ENCODE peak calls at places on chromosome X, in five cellular contexts. One of them, this sample, is unnamed.

GRCh38 chrX:1488141-1488540 is 35.4 kb upstream of the ASMTL start:
- DNase-seq in fibroblast of lung: no peak
- DNase-seq in heart right ventricle: no peak
- DNase-seq in thoracic aorta: no peak
- DNase-seq in ascending aorta: peak; percentile 22
- DNase-seq in this sample: no peak

GRCh38 chrX:17738002-17738713 is 865 bp downstream of the SCML1 start:
- DNase-seq in fibroblast of lung: peak; percentile 12
- DNase-seq in heart right ventricle: peak; percentile 17
- DNase-seq in thoracic aorta: no peak
- DNase-seq in ascending aorta: peak; percentile 75
- DNase-seq in this sample: no peak

GRCh38 chrX:133448512-133449076 is 33.3 kb upstream of the GPC4 start:
- DNase-seq in fibroblast of lung: no peak
- DNase-seq in heart right ventricle: no peak
- DNase-seq in thoracic aorta: no peak
- DNase-seq in ascending aorta: no peak
- DNase-seq in this sample: peak; percentile 19

GRCh38 chrX:104347860-104348259 is 93.1 kb upstream of the ESX1 start:
- DNase-seq in fibroblast of lung: no peak
- DNase-seq in heart right ventricle: no peak
- DNase-seq in thoracic aorta: no peak
- DNase-seq in ascending aorta: no peak
- DNase-seq in this sample: no peak

GRCh38 chrX:71158603-71159002 is 14.0 kb downstream of the NLGN3 start:
- DNase-seq in fibroblast of lung: no peak
- DNase-seq in heart right ventricle: no peak
- DNase-seq in thoracic aorta: no peak
- DNase-seq in ascending aorta: no peak
- DNase-seq in this sample: no peak

GRCh38 chrX:24149346-24150050 is at the start of gene ZFX:
- DNase-seq in fibroblast of lung: peak; percentile 61
- DNase-seq in heart right ventricle: peak; percentile 69
- DNase-seq in thoracic aorta: no peak
- DNase-seq in ascending aorta: peak; percentile 85
- DNase-seq in this sample: no peak

GRCh38 chrX:129653181-129653984 is 1.4 kb downstream of the APLN start:
- DNase-seq in fibroblast of lung: no peak
- DNase-seq in heart right ventricle: peak; percentile 30
- DNase-seq in thoracic aorta: no peak
- DNase-seq in ascending aorta: peak; percentile 67
- DNase-seq in this sample: no peak

GRCh38 chrX:44844204-44844603 is 383 bp downstream of the DUSP21 start:
- DNase-seq in fibroblast of lung: no peak
- DNase-seq in heart right ventricle: no peak
- DNase-seq in thoracic aorta: no peak
- DNase-seq in ascending aorta: no peak
- DNase-seq in this sample: no peak

GRCh38 chrX:46757593-46757992 is 1.3 kb downstream of the SLC9A7 start:
- DNase-seq in fibroblast of lung: peak; percentile 23
- DNase-seq in heart right ventricle: no peak
- DNase-seq in thoracic aorta: no peak
- DNase-seq in ascending aorta: no peak
- DNase-seq in this sample: no peak
- H3K4me3 ChIP-seq in fibroblast of lung: peak overlapping the region; percentile 51
- H3K4me3 ChIP-seq in heart right ventricle: no peak overlapping the region
- H3K4me3 ChIP-seq in thoracic aorta: peak overlapping the region; percentile 71
- H3K4me3 ChIP-seq in ascending aorta: peak overlapping the region; percentile 59
- H3K4me3 ChIP-seq in this sample: peak overlapping the region; percentile 59

GRCh38 chrX:154021131-154021611 is 1.5 kb upstream of the IRAK1 start:
- DNase-seq in fibroblast of lung: peak; percentile 46
- DNase-seq in heart right ventricle: no peak
- DNase-seq in thoracic aorta: no peak
- DNase-seq in ascending aorta: no peak
- DNase-seq in this sample: no peak
- H3K4me3 ChIP-seq in fibroblast of lung: no peak overlapping the region
- H3K4me3 ChIP-seq in heart right ventricle: no peak overlapping the region
- H3K4me3 ChIP-seq in thoracic aorta: no peak overlapping the region
- H3K4me3 ChIP-seq in ascending aorta: no peak overlapping the region
- H3K4me3 ChIP-seq in this sample: no peak overlapping the region

GRCh38 chrX:150854856-150855255 is 43.6 kb downstream of the CD99L2 start:
- DNase-seq in fibroblast of lung: no peak
- DNase-seq in heart right ventricle: no peak
- DNase-seq in thoracic aorta: no peak
- DNase-seq in ascending aorta: no peak
- DNase-seq in this sample: no peak

GRCh38 chrX:150856101-150856500 is 42.4 kb downstream of the CD99L2 start:
- DNase-seq in fibroblast of lung: no peak
- DNase-seq in heart right ventricle: no peak
- DNase-seq in thoracic aorta: no peak
- DNase-seq in ascending aorta: no peak
- DNase-seq in this sample: no peak

GRCh38 chrX:150856785-150857184 is 41.7 kb downstream of the CD99L2 start:
- DNase-seq in fibroblast of lung: no peak
- DNase-seq in heart right ventricle: no peak
- DNase-seq in thoracic aorta: no peak
- DNase-seq in ascending aorta: no peak
- DNase-seq in this sample: no peak

GRCh38 chrX:150863191-150863590 is 35.3 kb downstream of the CD99L2 start:
- DNase-seq in fibroblast of lung: no peak
- DNase-seq in heart right ventricle: no peak
- DNase-seq in thoracic aorta: no peak
- DNase-seq in ascending aorta: no peak
- DNase-seq in this sample: no peak

GRCh38 chrX:150857453-150857852 is 41.0 kb downstream of the CD99L2 start:
- DNase-seq in fibroblast of lung: no peak
- DNase-seq in heart right ventricle: no peak
- DNase-seq in thoracic aorta: no peak
- DNase-seq in ascending aorta: no peak
- DNase-seq in this sample: no peak
- H3K4me3 ChIP-seq in fibroblast of lung: no peak overlapping the region
- H3K4me3 ChIP-seq in heart right ventricle: no peak overlapping the region
- H3K4me3 ChIP-seq in thoracic aorta: no peak overlapping the region
- H3K4me3 ChIP-seq in ascending aorta: no peak overlapping the region
- H3K4me3 ChIP-seq in this sample: no peak overlapping the region

GRCh38 chrX:40266490-40267333 is 169.0 kb upstream of the BCOR start:
- DNase-seq in fibroblast of lung: peak; percentile 63
- DNase-seq in heart right ventricle: peak; percentile 70
- DNase-seq in thoracic aorta: no peak
- DNase-seq in ascending aorta: peak; percentile 79
- DNase-seq in this sample: no peak
- H3K4me3 ChIP-seq in fibroblast of lung: peak overlapping the region; percentile 41
- H3K4me3 ChIP-seq in heart right ventricle: peak overlapping the region; percentile 32
- H3K4me3 ChIP-seq in thoracic aorta: peak overlapping the region; percentile 69
- H3K4me3 ChIP-seq in ascending aorta: peak overlapping the region; percentile 52
- H3K4me3 ChIP-seq in this sample: peak overlapping the region; percentile 45

DNA sequence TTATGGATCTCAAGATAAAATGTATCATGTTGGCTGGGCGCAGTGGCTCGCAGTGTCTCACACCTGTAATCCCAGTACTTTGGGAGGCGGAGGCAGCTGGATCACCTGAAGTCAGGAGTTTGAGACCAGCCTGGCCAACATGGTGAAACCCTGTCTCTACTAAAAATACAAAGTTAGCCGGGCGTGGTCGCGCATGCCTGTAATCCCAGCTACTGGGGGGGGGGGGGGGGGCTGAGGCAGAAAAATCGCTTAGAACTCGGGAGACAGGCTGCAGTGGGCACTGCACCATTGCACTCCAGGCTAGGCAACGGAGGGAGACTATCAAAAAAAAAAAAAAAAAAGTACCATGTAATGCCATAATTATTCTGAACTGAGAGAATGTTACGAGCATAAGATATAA is 2.1 kb downstream of the RBMX start:
- DNase-seq in fibroblast of lung: no peak
- DNase-seq in heart right ventricle: no peak
- DNase-seq in thoracic aorta: no peak
- DNase-seq in ascending aorta: no peak
- DNase-seq in this sample: no peak
- H3K4me3 ChIP-seq in fibroblast of lung: peak overlapping the region; percentile 56
- H3K4me3 ChIP-seq in heart right ventricle: peak overlapping the region; percentile 84
- H3K4me3 ChIP-seq in thoracic aorta: peak overlapping the region; percentile 90
- H3K4me3 ChIP-seq in ascending aorta: no peak overlapping the region
- H3K4me3 ChIP-seq in this sample: peak overlapping the region; percentile 75

GRCh38 chrX:126552313-126553022 is at the start of gene DCAF12L1:
- DNase-seq in fibroblast of lung: no peak
- DNase-seq in heart right ventricle: peak; percentile 9
- DNase-seq in thoracic aorta: no peak
- DNase-seq in ascending aorta: no peak
- DNase-seq in this sample: no peak

GRCh38 chrX:126551306-126551705 is 1.3 kb downstream of the DCAF12L1 start:
- DNase-seq in fibroblast of lung: no peak
- DNase-seq in heart right ventricle: no peak
- DNase-seq in thoracic aorta: no peak
- DNase-seq in ascending aorta: no peak
- DNase-seq in this sample: no peak

GRCh38 chrX:126557151-126557550 is 4.5 kb upstream of the DCAF12L1 start:
- DNase-seq in fibroblast of lung: no peak
- DNase-seq in heart right ventricle: no peak
- DNase-seq in thoracic aorta: no peak
- DNase-seq in ascending aorta: no peak
- DNase-seq in this sample: no peak

GRCh38 chrX:126550816-126551215 is 1.8 kb downstream of the DCAF12L1 start:
- DNase-seq in fibroblast of lung: no peak
- DNase-seq in heart right ventricle: no peak
- DNase-seq in thoracic aorta: no peak
- DNase-seq in ascending aorta: no peak
- DNase-seq in this sample: no peak

GRCh38 chrX:126551725-126552312 is 795 bp downstream of the DCAF12L1 start:
- DNase-seq in fibroblast of lung: no peak
- DNase-seq in heart right ventricle: peak; percentile 3
- DNase-seq in thoracic aorta: no peak
- DNase-seq in ascending aorta: no peak
- DNase-seq in this sample: no peak
- H3K4me3 ChIP-seq in fibroblast of lung: no peak overlapping the region
- H3K4me3 ChIP-seq in heart right ventricle: no peak overlapping the region
- H3K4me3 ChIP-seq in thoracic aorta: no peak overlapping the region
- H3K4me3 ChIP-seq in ascending aorta: no peak overlapping the region
- H3K4me3 ChIP-seq in this sample: no peak overlapping the region

GRCh38 chrX:131322646-131323045 is 33.5 kb upstream of the IGSF1 start:
- DNase-seq in fibroblast of lung: no peak
- DNase-seq in heart right ventricle: no peak
- DNase-seq in thoracic aorta: no peak
- DNase-seq in ascending aorta: no peak
- DNase-seq in this sample: no peak
- H3K4me3 ChIP-seq in fibroblast of lung: no peak overlapping the region
- H3K4me3 ChIP-seq in heart right ventricle: no peak overlapping the region
- H3K4me3 ChIP-seq in thoracic aorta: no peak overlapping the region
- H3K4me3 ChIP-seq in ascending aorta: no peak overlapping the region
- H3K4me3 ChIP-seq in this sample: no peak overlapping the region

GRCh38 chrX:40108959-40109287 is 11.2 kb upstream of the BCOR start:
- DNase-seq in fibroblast of lung: peak; percentile 78
- DNase-seq in heart right ventricle: peak; percentile 84
- DNase-seq in thoracic aorta: no peak
- DNase-seq in ascending aorta: peak; percentile 87
- DNase-seq in this sample: no peak
- H3K4me3 ChIP-seq in fibroblast of lung: no peak overlapping the region
- H3K4me3 ChIP-seq in heart right ventricle: peak overlapping the region; percentile 75
- H3K4me3 ChIP-seq in thoracic aorta: peak overlapping the region; percentile 79
- H3K4me3 ChIP-seq in ascending aorta: peak overlapping the region; percentile 68
- H3K4me3 ChIP-seq in this sample: peak overlapping the region; percentile 46

DNA sequence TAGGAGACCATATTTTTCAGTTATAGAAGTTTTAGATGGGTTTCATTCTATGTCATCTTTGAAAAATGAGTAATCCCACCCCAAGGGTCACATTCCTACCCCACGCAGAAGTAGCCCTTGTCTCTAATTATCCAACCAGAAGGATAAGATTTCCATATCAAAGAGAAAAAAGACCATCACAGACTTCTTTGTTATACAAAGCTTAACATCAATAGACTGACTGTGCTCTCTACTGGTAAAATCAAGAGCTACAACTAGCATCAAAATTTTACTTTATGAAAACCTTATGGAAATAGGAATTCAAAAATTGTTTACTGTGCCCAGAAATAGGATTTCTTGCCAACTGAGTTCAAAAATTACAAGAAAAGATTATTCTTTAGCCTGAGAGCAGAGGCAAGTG is 24.9 kb downstream of the TNMD start:
- DNase-seq in fibroblast of lung: no peak
- DNase-seq in heart right ventricle: no peak
- DNase-seq in thoracic aorta: no peak
- DNase-seq in ascending aorta: no peak
- DNase-seq in this sample: no peak
- H3K4me3 ChIP-seq in fibroblast of lung: no peak overlapping the region
- H3K4me3 ChIP-seq in heart right ventricle: no peak overlapping the region
- H3K4me3 ChIP-seq in thoracic aorta: no peak overlapping the region
- H3K4me3 ChIP-seq in ascending aorta: no peak overlapping the region
- H3K4me3 ChIP-seq in this sample: no peak overlapping the region

DNA sequence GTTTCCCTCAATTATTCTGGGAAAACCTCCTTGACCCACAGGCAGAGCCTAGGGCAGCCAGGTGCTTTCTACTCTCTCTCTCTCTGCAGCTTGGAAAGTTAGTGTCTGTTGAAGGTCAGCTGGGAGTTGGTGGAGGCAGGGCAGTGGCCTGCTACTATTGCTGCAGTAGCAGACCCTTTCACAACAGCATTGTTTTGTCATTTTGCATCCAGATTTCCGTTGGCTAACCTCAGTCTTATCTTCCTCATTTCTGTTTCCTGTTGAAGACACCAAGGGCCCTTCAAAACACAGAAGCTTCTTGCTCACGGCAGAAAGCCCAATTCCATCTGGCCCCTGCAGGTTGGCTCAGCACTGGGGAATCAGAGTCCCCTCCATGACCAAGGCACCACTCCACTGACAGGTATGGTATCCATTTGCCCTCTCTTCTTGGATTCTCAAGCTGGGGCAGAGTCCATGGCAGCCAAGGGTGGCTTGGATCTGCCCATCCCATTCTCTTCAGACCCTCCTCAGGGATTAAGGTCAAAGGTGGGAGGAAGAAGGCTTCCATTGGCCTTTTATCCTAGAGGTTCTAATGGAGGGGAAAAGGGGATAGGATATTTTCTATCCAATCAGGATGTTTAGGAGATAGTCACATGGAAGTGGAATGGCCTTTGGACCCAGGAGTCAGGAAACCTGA is 24.6 kb downstream of the VSIG4 start:
- DNase-seq in fibroblast of lung: no peak
- DNase-seq in heart right ventricle: peak; percentile 9
- DNase-seq in thoracic aorta: no peak
- DNase-seq in ascending aorta: peak; percentile 64
- DNase-seq in this sample: no peak
- H3K4me3 ChIP-seq in fibroblast of lung: no peak overlapping the region
- H3K4me3 ChIP-seq in heart right ventricle: no peak overlapping the region
- H3K4me3 ChIP-seq in thoracic aorta: peak overlapping the region; percentile 28
- H3K4me3 ChIP-seq in ascending aorta: no peak overlapping the region
- H3K4me3 ChIP-seq in this sample: no peak overlapping the region

This sample was measured in skeletal muscle cell.